ENCODE peak calls at places on chromosome 6, in six cellular contexts. B, F, R, X, J and N are unnamed samples.

GRCh38 chr6:118896339-118897136 is 2.6 kb downstream of the ASF1A start:
- DNase-seq in X (no peak), F (peak; percentile 49), B (no peak), J (peak; percentile 64), R (peak; percentile 69), N (no peak)

GRCh38 chr6:2378891-2379652 is 133.7 kb upstream of the GMDS start:
- DNase-seq in J (no peak), X (no peak), F (peak; percentile 48), B (no peak), R (no peak), N (no peak)

GRCh38 chr6:17994019-17994418 is 6.6 kb upstream of the KIF13A start:
- DNase-seq in X (no peak), F (no peak), R (no peak), J (no peak), B (no peak), N (no peak)

GRCh38 chr6:152575621-152576150 is 61.5 kb downstream of the SYNE1 start:
- DNase-seq in X (no peak), J (peak; percentile 21), R (peak; percentile 73), F (peak; percentile 78), B (peak; percentile 22), N (peak; percentile 34)

GRCh38 chr6:52579006-52579660 is 2.3 kb upstream of the TRAM2 start:
- DNase-seq in J (no peak), F (no peak), X (no peak), R (no peak), B (no peak), N (no peak)

GRCh38 chr6:111427341-111428116 is 55.5 kb downstream of the REV3L start:
- DNase-seq in R (no peak), F (peak; percentile 86), J (no peak), B (peak; percentile 60), X (no peak), N (peak; percentile 73)

GRCh38 chr6:90484903-90485302 is 102.0 kb downstream of the MAP3K7 start:
- DNase-seq in J (peak; percentile 56), R (peak; percentile 32), X (no peak), B (no peak), F (no peak), N (no peak)

GRCh38 chr6:159969204-159969912 is 476 bp downstream of the IGF2R start:
- DNase-seq in R (no peak), X (peak; percentile 46), B (no peak), J (peak; percentile 65), F (peak; percentile 23), N (no peak)

GRCh38 chr6:130825772-130826441 is 1.3 kb upstream of the SMLR1 start:
- DNase-seq in B (no peak), R (no peak), J (peak; percentile 62), X (no peak), F (no peak), N (no peak)

GRCh38 chr6:130826442-130827246 is 562 bp upstream of the SMLR1 start:
- DNase-seq in F (no peak), X (no peak), J (no peak), B (no peak), R (no peak), N (no peak)

GRCh38 chr6:130829333-130829910 is 2.2 kb downstream of the SMLR1 start:
- DNase-seq in X (no peak), B (no peak), R (no peak), F (no peak), J (no peak), N (no peak)

GRCh38 chr6:130824978-130825694 is 2.1 kb upstream of the SMLR1 start:
- DNase-seq in X (no peak), F (no peak), R (no peak), J (no peak), B (no peak), N (no peak)

GRCh38 chr6:130827247-130828149 is at the start of gene SMLR1:
- DNase-seq in B (no peak), X (no peak), R (no peak), J (no peak), F (no peak), N (no peak)
- H3K4me3 ChIP-seq in B (no peak within 1 kb of the TSS), X (no peak within 1 kb of the TSS), R (no peak within 1 kb of the TSS), J (no peak within 1 kb of the TSS), F (no peak within 1 kb of the TSS), N (no peak within 1 kb of the TSS)

DNA sequence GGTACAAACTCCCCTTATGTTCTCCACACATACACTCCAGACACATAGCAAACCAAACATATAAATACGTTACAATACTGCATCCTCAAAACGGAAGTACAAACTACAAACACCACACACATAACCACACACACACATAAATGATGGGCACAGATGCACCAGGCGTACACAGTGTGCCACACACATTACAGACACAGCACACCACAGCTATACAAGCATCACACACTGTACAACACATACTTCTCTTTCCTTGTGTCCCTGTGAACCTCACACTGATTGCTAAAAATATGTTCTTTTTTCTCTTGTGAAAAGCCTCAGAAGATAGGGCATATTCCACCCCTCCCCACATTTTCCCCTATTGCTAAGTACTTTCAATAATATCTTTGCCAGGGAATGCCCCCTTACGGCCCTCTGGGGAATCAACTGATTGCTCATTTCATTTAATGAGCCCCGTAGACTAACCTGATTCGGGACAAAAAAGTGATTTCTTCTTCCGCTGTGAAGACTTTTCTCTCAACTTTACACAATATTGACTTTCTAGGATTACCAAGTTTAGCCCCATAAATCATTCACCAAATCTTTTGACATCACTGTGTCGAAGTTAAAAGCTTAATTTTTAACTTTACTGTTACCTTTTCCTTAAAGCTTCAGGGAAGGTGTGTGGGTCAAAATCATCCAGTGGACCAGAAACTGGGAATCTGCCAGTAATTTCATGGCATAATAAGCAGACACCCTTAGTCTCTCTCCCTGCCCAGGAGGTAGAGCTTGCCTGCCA is at the start of gene SLC17A1:
- DNase-seq in F (no peak), B (no peak), J (no peak), R (peak; percentile 8), X (no peak), N (no peak)
- TF ChIP-seq CTCF in F (no peak), B (no peak), J (no peak), R (no peak), X (no peak), N (no peak)

GRCh38 chr6:15577106-15577505 is 85.7 kb downstream of the DTNBP1 start:
- DNase-seq in R (no peak), B (no peak), X (no peak), J (no peak), F (no peak), N (no peak)
- H3K4me3 ChIP-seq in R (no peak overlapping the region), B (no peak overlapping the region), X (no peak overlapping the region), J (no peak overlapping the region), F (no peak overlapping the region), N (no peak overlapping the region)

GRCh38 chr6:11044712-11045167 is 635 bp upstream of the ELOVL2 start:
- DNase-seq in X (no peak), B (no peak), R (no peak), J (peak; percentile 47), F (no peak), N (no peak)
- TF ChIP-seq CTCF in X (no peak), B (no peak), R (no peak), J (no peak), F (no peak), N (no peak)

DNA sequence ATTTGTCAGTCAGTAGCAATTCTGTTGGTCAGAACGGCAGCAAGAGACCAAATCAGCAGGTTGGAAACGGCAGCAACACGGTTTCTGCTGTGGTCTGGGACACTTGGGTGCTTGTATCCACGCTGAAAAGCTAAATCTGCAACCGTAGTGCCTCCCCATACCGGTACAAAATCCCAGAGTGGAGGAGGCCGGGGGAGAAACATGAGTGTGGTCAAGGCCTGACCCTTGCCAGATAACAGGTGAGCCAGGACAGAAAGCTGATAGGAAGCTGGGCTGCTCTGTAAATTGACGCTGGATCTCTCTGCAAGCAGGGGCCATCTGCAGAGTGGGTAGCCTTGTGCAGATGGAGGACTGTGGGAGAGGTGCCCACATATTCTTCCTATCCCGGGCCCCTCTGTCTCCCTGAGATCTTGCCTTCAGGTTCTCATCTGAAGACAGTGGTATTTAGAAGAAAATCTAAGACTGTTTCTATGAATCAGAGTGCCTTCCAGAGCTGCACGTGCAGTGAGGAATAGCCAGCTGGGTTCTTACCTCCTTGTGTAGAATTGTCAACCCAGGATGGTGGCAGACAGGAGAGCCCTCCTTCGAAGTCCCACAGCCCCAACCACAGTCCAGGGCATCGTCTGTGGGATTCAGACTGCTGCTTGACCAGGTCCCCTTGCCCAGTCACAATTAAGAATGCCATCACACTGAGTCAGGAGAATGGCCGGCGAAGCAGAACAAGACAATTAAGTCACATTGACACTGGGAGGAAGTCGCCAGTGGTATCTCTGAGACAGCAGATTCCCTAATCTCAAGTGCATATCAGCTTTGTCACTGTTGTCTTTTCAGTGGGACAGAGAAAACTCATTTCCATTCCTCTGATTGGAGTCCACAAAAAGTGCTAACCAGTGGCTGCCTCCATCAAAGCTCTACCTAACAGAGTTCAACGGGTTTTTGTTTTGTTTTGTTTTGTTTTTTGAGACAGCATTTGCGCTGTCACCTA is 100.0 kb upstream of the RIPOR2 start:
- DNase-seq in X (no peak), F (no peak), R (no peak), B (no peak), J (no peak), N (no peak)
- H3K4me3 ChIP-seq in X (no peak overlapping the region), F (no peak overlapping the region), R (no peak overlapping the region), B (no peak overlapping the region), J (no peak overlapping the region), N (no peak overlapping the region)

GRCh38 chr6:135185483-135185882 is 4.4 kb downstream of the MYB start:
- DNase-seq in J (no peak), B (no peak), F (no peak), R (no peak), X (no peak), N (no peak)

GRCh38 chr6:135182993-135183531 is 2.0 kb downstream of the MYB start:
- DNase-seq in B (no peak), R (no peak), J (peak; percentile 70), F (no peak), X (no peak), N (no peak)

GRCh38 chr6:135181333-135182119 is 418 bp downstream of the MYB start:
- DNase-seq in F (no peak), B (no peak), J (peak; percentile 33), X (no peak), R (peak; percentile 46), N (no peak)

GRCh38 chr6:135182120-135182992 is 1.2 kb downstream of the MYB start:
- DNase-seq in J (peak; percentile 48), R (peak; percentile 48), F (no peak), B (no peak), X (peak; percentile 13), N (no peak)

GRCh38 chr6:135183532-135184440 is 2.7 kb downstream of the MYB start:
- DNase-seq in F (no peak), R (peak; percentile 46), X (peak; percentile 22), J (peak; percentile 93), B (no peak), N (no peak)
- TF ChIP-seq CTCF in F (peak; percentile 35), R (peak; percentile 39), X (no peak), J (peak; percentile 77), B (peak; percentile 55), N (peak; percentile 64)